ENCODE peak calls at places on chromosomes 1 and 21, in seven cellular contexts. One of them, this sample, is unnamed.
A peak's percentile ranks its signal among the peaks of the same experiment; 100 is the strongest.

GRCh38 chr1:60936943-60937342 is 145.4 kb upstream of the NFIA start:
- DNase-seq in CD8-positive, alpha-beta memory T cell: no peak
- DNase-seq in IMR-90: no peak
- DNase-seq in heart left ventricle: no peak
- DNase-seq in neuronal stem cell: no peak
- DNase-seq in psoas muscle: no peak
- DNase-seq in mesendoderm: no peak
- DNase-seq in this sample: no peak

GRCh38 chr1:227950735-227951224 is 3.0 kb upstream of the WNT9A start:
- DNase-seq in neuronal stem cell: no peak
- DNase-seq in heart left ventricle: no peak
- DNase-seq in IMR-90: no peak
- DNase-seq in CD8-positive, alpha-beta memory T cell: no peak
- DNase-seq in mesendoderm: no peak
- DNase-seq in psoas muscle: no peak
- DNase-seq in this sample: no peak

GRCh38 chr1:232868793-232869491 is 63.7 kb downstream of the MAP10 start:
- DNase-seq in psoas muscle: peak; percentile 40
- DNase-seq in heart left ventricle: no peak
- DNase-seq in mesendoderm: peak; percentile 45
- DNase-seq in IMR-90: peak; percentile 83
- DNase-seq in neuronal stem cell: no peak
- DNase-seq in CD8-positive, alpha-beta memory T cell: no peak
- DNase-seq in this sample: no peak

GRCh38 chr1:107093385-107093784 is 36.9 kb downstream of the PRMT6 start:
- DNase-seq in IMR-90: no peak
- DNase-seq in psoas muscle: no peak
- DNase-seq in heart left ventricle: no peak
- DNase-seq in CD8-positive, alpha-beta memory T cell: no peak
- DNase-seq in neuronal stem cell: no peak
- DNase-seq in mesendoderm: no peak
- DNase-seq in this sample: no peak

GRCh38 chr1:25503551-25504426 is 39.6 kb upstream of the LDLRAP1 start:
- DNase-seq in mesendoderm: peak; percentile 87
- DNase-seq in heart left ventricle: peak; percentile 56
- DNase-seq in neuronal stem cell: no peak
- DNase-seq in CD8-positive, alpha-beta memory T cell: peak; percentile 47
- DNase-seq in psoas muscle: peak; percentile 46
- DNase-seq in IMR-90: no peak
- DNase-seq in this sample: no peak

GRCh38 chr1:81071072-81071858 is 729.5 kb upstream of the ADGRL2 start:
- DNase-seq in heart left ventricle: no peak
- DNase-seq in CD8-positive, alpha-beta memory T cell: no peak
- DNase-seq in neuronal stem cell: no peak
- DNase-seq in IMR-90: no peak
- DNase-seq in mesendoderm: no peak
- DNase-seq in psoas muscle: no peak
- DNase-seq in this sample: no peak

GRCh38 chr1:3609769-3610157 is 1.5 kb downstream of the MEGF6 start:
- DNase-seq in psoas muscle: no peak
- DNase-seq in mesendoderm: peak; percentile 45
- DNase-seq in heart left ventricle: no peak
- DNase-seq in neuronal stem cell: no peak
- DNase-seq in CD8-positive, alpha-beta memory T cell: no peak
- DNase-seq in IMR-90: no peak
- DNase-seq in this sample: no peak

GRCh38 chr1:197399691-197400521 is 131.9 kb downstream of the CRB1 start:
- DNase-seq in mesendoderm: peak; percentile 80
- DNase-seq in IMR-90: peak; percentile 51
- DNase-seq in CD8-positive, alpha-beta memory T cell: no peak
- DNase-seq in heart left ventricle: no peak
- DNase-seq in neuronal stem cell: peak; percentile 33
- DNase-seq in psoas muscle: no peak
- DNase-seq in this sample: peak; percentile 27

GRCh38 chr21:26437326-26438009 is 135.6 kb downstream of the CYYR1 start:
- DNase-seq in psoas muscle: no peak
- DNase-seq in CD8-positive, alpha-beta memory T cell: no peak
- DNase-seq in IMR-90: no peak
- DNase-seq in mesendoderm: no peak
- DNase-seq in heart left ventricle: no peak
- DNase-seq in neuronal stem cell: no peak
- DNase-seq in this sample: no peak

GRCh38 chr1:40760984-40761383 is 22.6 kb upstream of the KCNQ4 start:
- DNase-seq in mesendoderm: no peak
- DNase-seq in CD8-positive, alpha-beta memory T cell: no peak
- DNase-seq in psoas muscle: no peak
- DNase-seq in IMR-90: peak; percentile 55
- DNase-seq in neuronal stem cell: no peak
- DNase-seq in heart left ventricle: no peak
- DNase-seq in this sample: no peak

GRCh38 chr1:6385673-6386191 is 7.8 kb downstream of the ACOT7 start:
- DNase-seq in neuronal stem cell: no peak
- DNase-seq in heart left ventricle: peak; percentile 71
- DNase-seq in mesendoderm: peak; percentile 96
- DNase-seq in psoas muscle: peak; percentile 35
- DNase-seq in CD8-positive, alpha-beta memory T cell: no peak
- DNase-seq in IMR-90: peak; percentile 76
- DNase-seq in this sample: no peak

GRCh38 chr1:6384135-6384534 is 9.4 kb downstream of the ACOT7 start:
- DNase-seq in heart left ventricle: no peak
- DNase-seq in psoas muscle: no peak
- DNase-seq in IMR-90: no peak
- DNase-seq in mesendoderm: no peak
- DNase-seq in CD8-positive, alpha-beta memory T cell: no peak
- DNase-seq in neuronal stem cell: no peak
- DNase-seq in this sample: no peak

GRCh38 chr1:6389971-6390370 is 3.6 kb downstream of the ACOT7 start:
- DNase-seq in heart left ventricle: no peak
- DNase-seq in neuronal stem cell: no peak
- DNase-seq in CD8-positive, alpha-beta memory T cell: no peak
- DNase-seq in psoas muscle: no peak
- DNase-seq in IMR-90: no peak
- DNase-seq in mesendoderm: no peak
- DNase-seq in this sample: no peak

GRCh38 chr1:6384962-6385672 is 8.4 kb downstream of the ACOT7 start:
- DNase-seq in heart left ventricle: no peak
- DNase-seq in CD8-positive, alpha-beta memory T cell: no peak
- DNase-seq in mesendoderm: no peak
- DNase-seq in psoas muscle: no peak
- DNase-seq in neuronal stem cell: no peak
- DNase-seq in IMR-90: no peak
- DNase-seq in this sample: no peak

GRCh38 chr1:6386371-6386949 is 7.1 kb downstream of the ACOT7 start:
- DNase-seq in IMR-90: peak; percentile 42
- DNase-seq in heart left ventricle: no peak
- DNase-seq in mesendoderm: peak; percentile 71
- DNase-seq in neuronal stem cell: no peak
- DNase-seq in CD8-positive, alpha-beta memory T cell: no peak
- DNase-seq in psoas muscle: no peak
- DNase-seq in this sample: no peak
- H3K27ac ChIP-seq in IMR-90: no peak overlapping the region
- H3K27ac ChIP-seq in heart left ventricle: no peak overlapping the region
- H3K27ac ChIP-seq in mesendoderm: peak overlapping the region; percentile 71
- H3K27ac ChIP-seq in neuronal stem cell: peak overlapping the region; percentile 28
- H3K27ac ChIP-seq in CD8-positive, alpha-beta memory T cell: no peak overlapping the region
- H3K27ac ChIP-seq in psoas muscle: no peak overlapping the region
- H3K27ac ChIP-seq in this sample: no peak overlapping the region

DNA sequence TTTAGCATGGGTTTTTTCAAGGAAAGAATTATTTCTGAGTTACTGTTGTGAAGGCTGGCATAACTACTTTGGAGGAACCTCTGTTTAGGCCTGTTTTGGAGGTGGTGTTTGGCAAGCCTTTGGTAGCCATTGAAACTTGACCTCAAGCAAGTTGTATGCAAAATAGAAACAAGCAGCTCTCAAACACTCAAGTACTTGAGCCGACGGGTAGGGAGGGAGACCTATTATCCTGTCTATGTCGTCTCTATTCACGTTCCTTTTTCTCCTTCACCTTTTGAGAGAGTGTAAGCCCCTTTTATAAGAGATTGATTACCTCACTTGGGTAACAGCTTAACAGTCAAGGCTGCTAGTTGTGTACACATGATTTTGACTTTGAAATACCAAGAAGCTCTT is 878.3 kb upstream of the CXADR start:
- DNase-seq in neuronal stem cell: no peak
- DNase-seq in heart left ventricle: no peak
- DNase-seq in mesendoderm: peak; percentile 66
- DNase-seq in psoas muscle: no peak
- DNase-seq in IMR-90: no peak
- DNase-seq in CD8-positive, alpha-beta memory T cell: no peak
- DNase-seq in this sample: peak; percentile 18
- H3K4me3 ChIP-seq in neuronal stem cell: no peak overlapping the region
- H3K4me3 ChIP-seq in heart left ventricle: no peak overlapping the region
- H3K4me3 ChIP-seq in mesendoderm: no peak overlapping the region
- H3K4me3 ChIP-seq in psoas muscle: no peak overlapping the region
- H3K4me3 ChIP-seq in IMR-90: no peak overlapping the region
- H3K4me3 ChIP-seq in CD8-positive, alpha-beta memory T cell: no peak overlapping the region
- H3K4me3 ChIP-seq in this sample: no peak overlapping the region

GRCh38 chr1:21325231-21325718 is 35.0 kb upstream of the ECE1 start:
- DNase-seq in mesendoderm: no peak
- DNase-seq in CD8-positive, alpha-beta memory T cell: no peak
- DNase-seq in IMR-90: no peak
- DNase-seq in heart left ventricle: no peak
- DNase-seq in neuronal stem cell: no peak
- DNase-seq in psoas muscle: no peak
- DNase-seq in this sample: no peak
- H3K4me1 ChIP-seq in mesendoderm: peaks cover 38% of the 10 kb centered on the region
- H3K4me1 ChIP-seq in CD8-positive, alpha-beta memory T cell: peaks cover 68% of the 10 kb centered on the region
- H3K4me1 ChIP-seq in IMR-90: peaks cover 67% of the 10 kb centered on the region
- H3K4me1 ChIP-seq in heart left ventricle: peaks cover 52% of the 10 kb centered on the region
- H3K4me1 ChIP-seq in neuronal stem cell: peaks cover 56% of the 10 kb centered on the region
- H3K4me1 ChIP-seq in psoas muscle: peaks cover 21% of the 10 kb centered on the region
- H3K4me1 ChIP-seq in this sample: peaks cover 30% of the 10 kb centered on the region

GRCh38 chr1:109277434-109278204 is 5.3 kb downstream of the PSRC1 start:
- DNase-seq in IMR-90: peak; percentile 64
- DNase-seq in psoas muscle: peak; percentile 77
- DNase-seq in heart left ventricle: peak; percentile 73
- DNase-seq in mesendoderm: peak; percentile 90
- DNase-seq in CD8-positive, alpha-beta memory T cell: peak; percentile 50
- DNase-seq in neuronal stem cell: peak; percentile 64
- DNase-seq in this sample: peak; percentile 82
- H3K27ac ChIP-seq in IMR-90: no peak overlapping the region
- H3K27ac ChIP-seq in psoas muscle: no peak overlapping the region
- H3K27ac ChIP-seq in heart left ventricle: no peak overlapping the region
- H3K27ac ChIP-seq in mesendoderm: no peak overlapping the region
- H3K27ac ChIP-seq in CD8-positive, alpha-beta memory T cell: no peak overlapping the region
- H3K27ac ChIP-seq in neuronal stem cell: peak overlapping the region; percentile 28
- H3K27ac ChIP-seq in this sample: no peak overlapping the region

GRCh38 chr1:113320272-113320671 is 70.0 kb upstream of the MAGI3 start:
- DNase-seq in psoas muscle: no peak
- DNase-seq in heart left ventricle: no peak
- DNase-seq in CD8-positive, alpha-beta memory T cell: no peak
- DNase-seq in neuronal stem cell: no peak
- DNase-seq in mesendoderm: no peak
- DNase-seq in IMR-90: no peak
- DNase-seq in this sample: no peak

GRCh38 chr1:113321761-113322387 is 68.4 kb upstream of the MAGI3 start:
- DNase-seq in mesendoderm: no peak
- DNase-seq in heart left ventricle: no peak
- DNase-seq in neuronal stem cell: no peak
- DNase-seq in IMR-90: no peak
- DNase-seq in psoas muscle: no peak
- DNase-seq in CD8-positive, alpha-beta memory T cell: no peak
- DNase-seq in this sample: no peak

GRCh38 chr1:113325039-113325438 is 65.3 kb upstream of the MAGI3 start:
- DNase-seq in CD8-positive, alpha-beta memory T cell: no peak
- DNase-seq in heart left ventricle: no peak
- DNase-seq in IMR-90: no peak
- DNase-seq in neuronal stem cell: no peak
- DNase-seq in psoas muscle: no peak
- DNase-seq in mesendoderm: peak; percentile 29
- DNase-seq in this sample: no peak

GRCh38 chr1:113322439-113322838 is 67.9 kb upstream of the MAGI3 start:
- DNase-seq in mesendoderm: no peak
- DNase-seq in CD8-positive, alpha-beta memory T cell: no peak
- DNase-seq in IMR-90: no peak
- DNase-seq in psoas muscle: no peak
- DNase-seq in heart left ventricle: no peak
- DNase-seq in neuronal stem cell: no peak
- DNase-seq in this sample: no peak

DNA sequence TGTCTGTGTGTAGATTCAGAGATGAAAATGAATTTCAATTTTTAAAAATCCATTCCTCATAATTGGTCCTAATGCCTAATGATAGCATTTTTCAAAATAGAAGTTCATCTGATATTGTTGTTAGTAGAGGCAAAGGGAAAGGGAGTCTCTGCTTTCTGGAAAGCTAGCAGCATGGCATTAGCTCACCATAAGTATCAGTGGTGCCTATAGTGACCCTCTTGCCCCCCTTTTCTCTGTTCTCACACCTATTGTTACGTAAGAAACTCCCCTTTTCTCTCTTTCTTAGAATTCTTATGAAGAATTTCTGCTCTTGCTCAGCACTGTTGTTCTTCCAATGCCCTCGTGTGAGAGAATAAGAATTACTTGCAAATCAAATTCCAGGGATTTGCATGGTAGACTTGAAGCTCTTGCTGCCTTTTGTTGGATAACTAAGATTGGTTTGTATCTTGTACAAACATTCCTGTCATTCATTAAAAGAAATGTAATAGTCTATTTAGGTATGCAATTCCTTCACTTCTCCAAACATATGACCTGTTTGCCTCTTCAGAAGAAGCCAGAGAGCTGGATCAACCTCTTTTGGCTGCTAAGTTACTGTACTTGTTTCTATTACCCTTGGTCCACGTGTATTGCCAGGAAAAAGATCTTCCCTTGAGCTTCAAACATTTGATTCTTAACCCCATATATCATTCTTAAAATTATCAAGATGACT is 69.2 kb upstream of the MAGI3 start:
- DNase-seq in heart left ventricle: no peak
- DNase-seq in psoas muscle: no peak
- DNase-seq in neuronal stem cell: no peak
- DNase-seq in mesendoderm: no peak
- DNase-seq in CD8-positive, alpha-beta memory T cell: no peak
- DNase-seq in IMR-90: peak; percentile 11
- DNase-seq in this sample: no peak
- H3K4me3 ChIP-seq in heart left ventricle: no peak overlapping the region
- H3K4me3 ChIP-seq in psoas muscle: no peak overlapping the region
- H3K4me3 ChIP-seq in neuronal stem cell: no peak overlapping the region
- H3K4me3 ChIP-seq in mesendoderm: no peak overlapping the region
- H3K4me3 ChIP-seq in CD8-positive, alpha-beta memory T cell: no peak overlapping the region
- H3K4me3 ChIP-seq in IMR-90: no peak overlapping the region
- H3K4me3 ChIP-seq in this sample: no peak overlapping the region

GRCh38 chr1:149942885-149943284 is 6.2 kb upstream of the MTMR11 start:
- DNase-seq in neuronal stem cell: no peak
- DNase-seq in CD8-positive, alpha-beta memory T cell: no peak
- DNase-seq in IMR-90: no peak
- DNase-seq in psoas muscle: no peak
- DNase-seq in mesendoderm: no peak
- DNase-seq in heart left ventricle: no peak
- DNase-seq in this sample: no peak

GRCh38 chr1:149937779-149938178 is 1.1 kb upstream of the MTMR11 start:
- DNase-seq in CD8-positive, alpha-beta memory T cell: no peak
- DNase-seq in mesendoderm: no peak
- DNase-seq in IMR-90: no peak
- DNase-seq in neuronal stem cell: no peak
- DNase-seq in heart left ventricle: no peak
- DNase-seq in psoas muscle: no peak
- DNase-seq in this sample: no peak

GRCh38 chr1:149936992-149937705 is 470 bp upstream of the MTMR11 start:
- DNase-seq in mesendoderm: peak; percentile 80
- DNase-seq in IMR-90: peak; percentile 58
- DNase-seq in CD8-positive, alpha-beta memory T cell: no peak
- DNase-seq in heart left ventricle: no peak
- DNase-seq in neuronal stem cell: no peak
- DNase-seq in psoas muscle: no peak
- DNase-seq in this sample: no peak

GRCh38 chr1:149942207-149942606 is 5.5 kb upstream of the MTMR11 start:
- DNase-seq in CD8-positive, alpha-beta memory T cell: no peak
- DNase-seq in heart left ventricle: no peak
- DNase-seq in neuronal stem cell: peak; percentile 42
- DNase-seq in mesendoderm: peak; percentile 81
- DNase-seq in IMR-90: peak; percentile 41
- DNase-seq in psoas muscle: no peak
- DNase-seq in this sample: no peak

GRCh38 chr1:149940427-149940826 is 3.7 kb upstream of the MTMR11 start:
- DNase-seq in heart left ventricle: no peak
- DNase-seq in CD8-positive, alpha-beta memory T cell: no peak
- DNase-seq in mesendoderm: no peak
- DNase-seq in psoas muscle: no peak
- DNase-seq in neuronal stem cell: no peak
- DNase-seq in IMR-90: no peak
- DNase-seq in this sample: no peak
- H3K4me1 ChIP-seq in heart left ventricle: peaks cover 15% of the 10 kb centered on the region
- H3K4me1 ChIP-seq in CD8-positive, alpha-beta memory T cell: peaks cover 14% of the 10 kb centered on the region
- H3K4me1 ChIP-seq in mesendoderm: peaks cover 2% of the 10 kb centered on the region
- H3K4me1 ChIP-seq in psoas muscle: peaks cover 32% of the 10 kb centered on the region
- H3K4me1 ChIP-seq in neuronal stem cell: peaks cover 14% of the 10 kb centered on the region
- H3K4me1 ChIP-seq in IMR-90: peaks cover 11% of the 10 kb centered on the region
- H3K4me1 ChIP-seq in this sample: peaks cover 3% of the 10 kb centered on the region

This sample was measured in iPS DF 6.9.